ENCODE peak calls at places on chromosome 13, in eight cellular contexts. J, N, D, E, G, Z, V and O are unnamed samples.

GRCh38 chr13:113990321-113990837 is 16.5 kb upstream of the C13orf46 start:
- DNase-seq in J (peak; percentile 48), N (no peak), D (peak; percentile 34), E (no peak), G (no peak), Z (no peak), V (no peak), O (no peak)

GRCh38 chr13:110950819-110951570 is 36.1 kb upstream of the ANKRD10 start:
- DNase-seq in J (no peak), N (no peak), D (no peak), E (no peak), G (no peak), Z (no peak), V (no peak), O (no peak)

GRCh38 chr13:83691966-83692365 is 190.3 kb downstream of the SLITRK1 start:
- DNase-seq in J (no peak), N (no peak), D (no peak), E (no peak), G (peak; percentile 11), Z (no peak), V (no peak), O (no peak)

GRCh38 chr13:96500953-96501352 is 411.0 kb downstream of the HS6ST3 start:
- DNase-seq in J (no peak), N (no peak), D (no peak), E (no peak), G (no peak), Z (no peak), V (no peak), O (no peak)

GRCh38 chr13:46609726-46610125 is 56.8 kb downstream of the LRCH1 start:
- DNase-seq in J (no peak), N (peak; percentile 80), D (no peak), E (no peak), G (no peak), Z (no peak), V (no peak), O (no peak)

GRCh38 chr13:83515267-83515666 is 367.0 kb downstream of the SLITRK1 start:
- DNase-seq in J (no peak), N (no peak), D (no peak), E (peak; percentile 9), G (peak; percentile 45), Z (no peak), V (no peak), O (no peak)

GRCh38 chr13:45678282-45678681 is 23.8 kb upstream of the CBY2 start:
- DNase-seq in J (no peak), N (no peak), D (no peak), E (no peak), G (no peak), Z (no peak), V (no peak), O (no peak)

GRCh38 chr13:102000764-102001163 is 401.1 kb downstream of the FGF14 start:
- DNase-seq in J (no peak), N (no peak), D (no peak), E (no peak), G (no peak), Z (no peak), V (no peak), O (no peak)

GRCh38 chr13:91346848-91347211 is 657 bp upstream of the MIR17HG start:
- DNase-seq in J (no peak), N (peak; percentile 87), D (no peak), E (no peak), G (no peak), Z (no peak), V (peak; percentile 48), O (peak; percentile 32)

GRCh38 chr13:99075268-99076191 is 97.7 kb upstream of the DOCK9 start:
- DNase-seq in J (no peak), N (peak; percentile 82), D (no peak), E (no peak), G (no peak), Z (no peak), V (peak; percentile 52), O (no peak)

GRCh38 chr13:41568990-41569387 is 111.6 kb downstream of the RGCC start:
- DNase-seq in J (no peak), N (no peak), D (no peak), E (no peak), G (peak; percentile 33), Z (no peak), V (no peak), O (no peak)

GRCh38 chr13:112171570-112171965 is 104.6 kb downstream of the SOX1 start:
- DNase-seq in J (no peak), N (no peak), D (no peak), E (no peak), G (no peak), Z (no peak), V (no peak), O (no peak)

GRCh38 chr13:91740811-91741210 is 342.4 kb downstream of the GPC5 start:
- DNase-seq in J (no peak), N (peak; percentile 88), D (no peak), E (no peak), G (no peak), Z (no peak), V (no peak), O (no peak)

GRCh38 chr13:49436890-49437289 is 7.0 kb downstream of the CAB39L start:
- DNase-seq in J (peak; percentile 67), N (peak; percentile 24), D (no peak), E (no peak), G (no peak), Z (no peak), V (no peak), O (peak; percentile 24)